ENCODE peak calls at places on chromosomes 5 and 9, in ten cellular contexts. Y is GM23248; O is psoas muscle; K is upper lobe of right lung; F is kidney epithelial cell; H is effector memory CD4-positive, alpha-beta T cell; B is NB4; P is fibroblast of mammary gland; N is fibroblast of lung; G is AG04450. A is an unnamed sample.

GRCh38 chr9:119224431-119224830 is 144.8 kb downstream of the BRINP1 start:
- DNase-seq in Y (no peak), O (no peak), K (no peak), F (no peak), H (no peak), B (no peak), P (no peak), N (no peak), G (no peak), A (no peak)

GRCh38 chr9:134026561-134026960 is 1.3 kb downstream of the BRD3OS start:
- DNase-seq in Y (no peak), O (no peak), K (no peak), F (no peak), H (no peak), B (no peak), P (no peak), N (no peak), G (no peak), A (peak)

GRCh38 chr5:15789661-15790060 is 289.7 kb downstream of the FBXL7 start:
- DNase-seq in Y (peak), O (no peak), K (no peak), F (no peak), H (no peak), B (no peak), P (peak), N (peak), G (no peak), A (peak)

GRCh38 chr5:75020016-75020656 is 32.2 kb downstream of the GCNT4 start:
- DNase-seq in Y (no peak), O (no peak), K (no peak), F (no peak), H (no peak), B (no peak), P (no peak), N (no peak), G (no peak), A (no peak)

GRCh38 chr5:150616506-150616905 is 24.0 kb upstream of the SYNPO start:
- DNase-seq in Y (no peak), O (peak), K (no peak), F (no peak), H (no peak), B (no peak), P (no peak), N (no peak), G (no peak), A (no peak)

GRCh38 chr9:8437878-8438277 is 638.3 kb upstream of the DMAC1 start:
- DNase-seq in Y (no peak), O (no peak), K (no peak), F (peak), H (no peak), B (no peak), P (peak), N (no peak), G (no peak), A (no peak)

GRCh38 chr5:56050566-56051292 is 56.0 kb upstream of the IL6ST start:
- DNase-seq in Y (no peak), O (no peak), K (no peak), F (no peak), H (no peak), B (no peak), P (no peak), N (no peak), G (no peak), A (no peak)

GRCh38 chr5:132260051-132260450 is 2.6 kb downstream of the PDLIM4 start:
- DNase-seq in Y (peak), O (no peak), K (no peak), F (no peak), H (no peak), B (no peak), P (peak), N (peak), G (no peak), A (peak)

GRCh38 chr5:10157085-10157669 is 92.5 kb downstream of the ATPSCKMT start:
- DNase-seq in Y (no peak), O (no peak), K (no peak), F (no peak), H (no peak), B (no peak), P (no peak), N (no peak), G (no peak), A (no peak)

GRCh38 chr5:122252319-122252718 is 59.7 kb upstream of the SNCAIP start:
- DNase-seq in Y (no peak), O (no peak), K (no peak), F (no peak), H (no peak), B (no peak), P (no peak), N (peak), G (no peak), A (no peak)

GRCh38 chr5:89703799-89704198 is 705.8 kb downstream of the CETN3 start:
- DNase-seq in Y (no peak), O (no peak), K (no peak), F (peak), H (no peak), B (no peak), P (no peak), N (peak), G (no peak), A (no peak)

GRCh38 chr9:135904121-135904520 is 3.2 kb downstream of the CAMSAP1 start:
- DNase-seq in Y (no peak), O (no peak), K (peak), F (no peak), H (no peak), B (no peak), P (no peak), N (no peak), G (no peak), A (peak)

GRCh38 chr9:88583901-88584596 is 49.1 kb downstream of the NXNL2 start:
- DNase-seq in Y (peak), O (no peak), K (no peak), F (no peak), H (no peak), B (no peak), P (peak), N (peak), G (peak), A (no peak)

GRCh38 chr9:35313911-35314310 is 152.1 kb downstream of the UNC13B start:
- DNase-seq in Y (peak), O (no peak), K (no peak), F (no peak), H (no peak), B (no peak), P (peak), N (peak), G (no peak), A (no peak)

GRCh38 chr5:85049020-85049419 is 664.3 kb upstream of the EDIL3 start:
- DNase-seq in Y (no peak), O (no peak), K (no peak), F (peak), H (no peak), B (peak), P (peak), N (peak), G (peak), A (no peak)

GRCh38 chr5:103582364-103582763 is 19.8 kb upstream of the NUDT12 start:
- DNase-seq in Y (peak), O (no peak), K (no peak), F (peak), H (no peak), B (peak), P (peak), N (peak), G (peak), A (peak)

GRCh38 chr9:12708562-12709298 is 15.5 kb downstream of the TYRP1 start:
- DNase-seq in Y (peak), O (no peak), K (no peak), F (peak), H (no peak), B (peak), P (peak), N (peak), G (no peak), A (no peak)

GRCh38 chr5:117207088-117207668 is 632.6 kb upstream of the SEMA6A start:
- DNase-seq in Y (no peak), O (no peak), K (no peak), F (no peak), H (no peak), B (no peak), P (no peak), N (no peak), G (no peak), A (no peak)

GRCh38 chr5:5483350-5483749 is 60.9 kb downstream of the ICE1 start:
- DNase-seq in Y (no peak), O (no peak), K (no peak), F (no peak), H (no peak), B (no peak), P (no peak), N (no peak), G (no peak), A (no peak)

GRCh38 chr5:115389074-115389798 is 92.8 kb upstream of the CCDC112 start:
- DNase-seq in Y (peak), O (no peak), K (no peak), F (no peak), H (no peak), B (no peak), P (peak), N (peak), G (no peak), A (no peak)

GRCh38 chr5:2752875-2753435 is 1.5 kb upstream of the IRX2 start:
- DNase-seq in Y (peak), O (no peak), K (no peak), F (no peak), H (no peak), B (no peak), P (no peak), N (no peak), G (no peak), A (no peak)

GRCh38 chr9:89440548-89440947 is 57.4 kb downstream of the SEMA4D start:
- DNase-seq in Y (peak), O (peak), K (peak), F (no peak), H (no peak), B (peak), P (no peak), N (no peak), G (no peak), A (no peak)

GRCh38 chr9:4333787-4334186 is 33.9 kb upstream of the GLIS3 start:
- DNase-seq in Y (no peak), O (no peak), K (no peak), F (no peak), H (no peak), B (no peak), P (no peak), N (no peak), G (no peak), A (no peak)

GRCh38 chr5:95823241-95823737 is 763 bp upstream of the GLRX start:
- DNase-seq in Y (peak), O (no peak), K (no peak), F (no peak), H (no peak), B (peak), P (no peak), N (no peak), G (no peak), A (no peak)

DNA sequence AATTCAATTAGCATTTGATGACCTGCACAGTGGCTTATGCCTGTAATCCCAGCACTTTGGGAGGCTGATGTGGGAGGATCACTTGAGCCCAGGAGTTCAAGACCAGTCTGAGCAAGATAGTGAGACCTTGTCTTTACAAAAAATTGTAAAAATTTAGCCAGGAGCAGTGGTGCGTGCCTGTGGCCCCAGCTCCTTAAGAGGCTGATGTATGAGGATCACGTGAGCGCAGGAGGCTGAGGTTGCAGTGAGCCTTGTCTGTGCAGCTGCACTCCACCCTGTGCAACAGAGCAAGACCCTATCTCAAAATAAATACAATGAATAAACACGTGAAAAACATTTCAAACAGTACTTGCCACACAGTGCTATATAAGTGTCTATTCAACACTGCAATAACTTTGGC is 4.2 kb downstream of the ABCA1 start:
- DNase-seq in Y (no peak), O (no peak), K (no peak), F (no peak), H (no peak), B (no peak), P (no peak), N (no peak), G (no peak), A (no peak)
- H3K4me3 ChIP-seq in Y (no peak), O (peak), K (no peak), F (no peak), H (no peak), B (no peak), P (no peak), N (no peak), G (no peak), A (no peak)

DNA sequence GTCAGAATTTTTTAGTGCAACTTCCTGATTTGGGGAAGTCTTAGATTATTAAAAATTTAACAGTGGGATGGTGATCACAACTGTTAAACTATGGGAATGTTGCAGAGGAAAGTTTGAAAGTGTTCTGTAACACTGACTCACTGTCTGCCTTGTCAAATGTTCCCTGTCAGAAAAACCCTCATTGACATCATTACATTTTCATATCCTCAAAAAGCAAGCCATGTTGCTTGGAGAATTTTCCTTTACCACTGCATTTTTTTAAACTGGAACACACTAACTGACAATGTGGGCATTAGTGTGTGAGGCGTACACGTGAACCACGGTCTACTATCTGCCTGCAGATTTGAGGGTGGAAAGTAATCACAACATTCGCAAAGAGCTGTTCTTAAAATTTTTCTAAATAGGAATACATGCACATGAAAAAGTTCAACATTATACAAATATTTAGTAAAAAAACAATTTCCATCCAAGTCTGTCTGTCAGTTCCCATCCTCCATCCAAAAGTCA is 28.5 kb upstream of the IL7R start:
- DNase-seq in Y (peak), O (no peak), K (no peak), F (no peak), H (no peak), B (no peak), P (peak), N (no peak), G (no peak), A (no peak)
- H3K4me3 ChIP-seq in Y (no peak), O (no peak), K (no peak), F (no peak), H (no peak), B (no peak), P (no peak), N (no peak), G (no peak), A (no peak)

GRCh38 chr5:151684690-151685361 is 1.9 kb downstream of the SPARC start:
- DNase-seq in Y (peak), O (no peak), K (no peak), F (peak), H (no peak), B (peak), P (peak), N (peak), G (peak), A (peak)

GRCh38 chr5:151682240-151682639 is 4.5 kb downstream of the SPARC start:
- DNase-seq in Y (peak), O (no peak), K (no peak), F (no peak), H (no peak), B (no peak), P (peak), N (peak), G (no peak), A (no peak)

GRCh38 chr5:151682751-151683331 is 3.9 kb downstream of the SPARC start:
- DNase-seq in Y (peak), O (peak), K (no peak), F (no peak), H (no peak), B (no peak), P (peak), N (peak), G (no peak), A (peak)

GRCh38 chr5:151683936-151684586 is 2.7 kb downstream of the SPARC start:
- DNase-seq in Y (peak), O (no peak), K (no peak), F (no peak), H (no peak), B (peak), P (no peak), N (no peak), G (no peak), A (no peak)

DNA sequence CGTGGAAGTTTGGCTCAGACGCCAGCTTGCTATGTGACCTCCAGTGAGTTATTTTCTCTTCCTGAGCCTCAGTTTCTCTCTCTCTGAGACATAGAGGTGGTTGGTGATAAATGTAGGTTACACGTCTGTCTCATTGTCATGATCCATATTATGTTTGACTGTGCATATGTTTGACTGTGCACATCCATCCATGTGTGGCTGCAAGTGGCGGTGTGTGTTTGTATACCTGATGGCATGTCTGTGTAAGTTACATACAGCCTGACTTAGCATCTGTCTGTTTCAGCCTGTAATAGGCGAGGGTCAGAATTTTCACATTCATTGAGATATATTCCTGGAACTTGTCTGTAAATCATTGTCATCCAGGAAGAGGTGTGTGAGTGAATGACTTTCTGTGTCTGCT is 3.3 kb downstream of the SPARC start:
- DNase-seq in Y (peak), O (no peak), K (no peak), F (no peak), H (no peak), B (no peak), P (no peak), N (peak), G (no peak), A (no peak)
- H3K4me3 ChIP-seq in Y (peak), O (peak), K (peak), F (no peak), H (no peak), B (no peak), P (peak), N (peak), G (peak), A (no peak)

GRCh38 chr9:111902396-111903147 is 6.0 kb downstream of the UGCG start:
- DNase-seq in Y (peak), O (no peak), K (no peak), F (no peak), H (no peak), B (no peak), P (peak), N (peak), G (no peak), A (no peak)

GRCh38 chr9:111897831-111898144 is 1.2 kb downstream of the UGCG start:
- DNase-seq in Y (peak), O (no peak), K (no peak), F (no peak), H (no peak), B (peak), P (peak), N (peak), G (no peak), A (no peak)

GRCh38 chr9:111900934-111901612 is 4.5 kb downstream of the UGCG start:
- DNase-seq in Y (no peak), O (no peak), K (no peak), F (no peak), H (no peak), B (no peak), P (peak), N (peak), G (no peak), A (no peak)

GRCh38 chr9:111898331-111899096 is 1.9 kb downstream of the UGCG start:
- DNase-seq in Y (peak), O (no peak), K (no peak), F (no peak), H (no peak), B (no peak), P (no peak), N (no peak), G (no peak), A (no peak)

DNA sequence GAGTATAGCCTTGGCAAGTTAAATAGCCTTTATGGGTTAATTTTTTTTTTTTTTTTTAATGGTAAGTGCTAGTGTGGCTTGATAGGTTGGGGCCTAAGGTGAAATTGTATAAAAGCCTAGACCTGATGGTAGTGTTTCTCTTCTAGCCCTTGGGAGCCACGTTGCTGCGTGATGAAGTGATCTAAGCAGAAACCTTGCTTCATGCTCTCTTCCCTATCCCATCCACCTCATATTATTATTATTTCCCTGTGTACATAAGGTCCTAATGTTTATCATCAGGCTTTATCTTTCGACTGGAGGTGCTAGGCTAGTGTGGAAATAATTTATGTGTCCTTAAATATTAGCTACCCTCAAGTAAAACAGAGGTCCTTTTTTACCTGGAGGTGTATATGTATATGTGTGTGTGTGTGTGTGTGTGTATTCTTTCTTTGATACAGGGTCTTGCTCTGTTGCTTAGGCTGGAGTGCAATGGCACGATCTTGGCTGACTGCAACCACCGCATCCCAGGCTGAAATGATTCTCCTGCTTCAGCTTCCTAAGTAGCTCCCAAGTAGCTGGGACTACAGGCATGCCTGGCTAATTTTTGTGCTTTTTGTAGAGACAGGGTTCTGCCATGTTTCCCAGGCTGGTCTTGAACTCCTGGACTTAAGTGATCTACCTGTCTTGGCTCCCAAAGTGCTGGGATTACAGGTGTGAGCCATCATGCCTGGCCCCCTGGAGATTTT is 3.6 kb downstream of the UGCG start:
- DNase-seq in Y (peak), O (no peak), K (no peak), F (no peak), H (no peak), B (no peak), P (no peak), N (no peak), G (no peak), A (no peak)
- H3K4me3 ChIP-seq in Y (peak), O (peak), K (peak), F (peak), H (no peak), B (no peak), P (peak), N (peak), G (peak), A (no peak)

DNA sequence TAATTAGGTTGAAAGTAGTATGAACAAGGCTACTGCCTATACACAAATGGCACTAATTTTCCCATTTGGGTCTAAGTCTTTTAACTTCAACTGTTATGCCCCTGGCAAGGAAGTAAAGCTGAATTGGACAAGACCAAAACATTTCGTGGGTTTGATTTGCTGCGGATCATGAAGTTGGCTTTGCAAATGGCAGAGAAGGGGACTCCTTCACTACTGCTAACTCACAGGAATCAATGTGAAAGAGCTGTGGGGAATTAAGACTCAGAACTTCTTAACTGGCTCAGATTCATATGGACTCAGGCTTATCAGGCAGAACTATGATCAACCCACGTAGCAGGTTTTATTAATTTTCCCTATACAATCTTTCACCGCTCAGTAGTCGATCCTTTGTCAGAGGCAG is 73.8 kb upstream of the IFNE start:
- DNase-seq in Y (peak), O (no peak), K (no peak), F (no peak), H (no peak), B (no peak), P (peak), N (peak), G (no peak), A (no peak)
- H3K4me3 ChIP-seq in Y (peak), O (no peak), K (no peak), F (peak), H (no peak), B (no peak), P (peak), N (peak), G (peak), A (no peak)